ENCODE peak calls at places on chromosomes 2 and 18, in five cellular contexts. O, N, S, B and R are unnamed samples.

GRCh38 chr2:105522645-105523044 is 123.8 kb upstream of the FHL2 start:
- DNase-seq in O (no peak), N (peak), B (no peak), S (no peak), R (no peak)

GRCh38 chr18:59696311-59697235 is 650 bp downstream of the CCBE1 start:
- DNase-seq in B (no peak), O (peak), S (no peak), N (no peak), R (no peak)

GRCh38 chr2:15708161-15708560 is 116.5 kb downstream of the DDX1 start:
- DNase-seq in S (no peak), O (no peak), B (no peak), N (no peak), R (no peak)

GRCh38 chr2:2831656-2832055 is 500.6 kb upstream of the MYT1L start:
- DNase-seq in N (no peak), O (no peak), B (no peak), S (no peak), R (no peak)

GRCh38 chr2:10547011-10547410 is 98.9 kb upstream of the ODC1 start:
- DNase-seq in B (no peak), O (no peak), S (no peak), N (no peak), R (no peak)

GRCh38 chr2:105403785-105404698 is 5.2 kb upstream of the FHL2 start:
- DNase-seq in B (no peak), S (no peak), O (peak), N (no peak), R (peak)

GRCh38 chr2:240289701-240290431 is 145.6 kb upstream of the GPC1 start:
- DNase-seq in B (no peak), N (no peak), S (no peak), O (no peak), R (no peak)

GRCh38 chr18:69239849-69240248 is 160.8 kb upstream of the DOK6 start:
- DNase-seq in O (no peak), S (no peak), N (no peak), B (no peak), R (no peak)

GRCh38 chr2:190637331-190637734 is 11.6 kb upstream of the NAB1 start:
- DNase-seq in O (peak), B (no peak), N (no peak), S (no peak), R (no peak)

GRCh38 chr2:201414099-201415023 is 36.9 kb downstream of the TRAK2 start:
- DNase-seq in N (no peak), B (no peak), O (no peak), S (no peak), R (no peak)

GRCh38 chr18:48786621-48787522 is 163.9 kb downstream of the SMAD7 start:
- DNase-seq in O (no peak), N (no peak), B (no peak), S (no peak), R (no peak)

GRCh38 chr2:239098288-239098970 is 250.5 kb downstream of the TWIST2 start:
- DNase-seq in O (no peak), S (no peak), N (no peak), B (no peak), R (no peak)

GRCh38 chr2:212548459-212548815 is 9.8 kb upstream of the ERBB4 start:
- DNase-seq in N (peak), O (peak), B (no peak), S (no peak), R (no peak)

GRCh38 chr2:70984576-70985282 is 6.3 kb downstream of the ANKRD53 start:
- DNase-seq in O (peak), S (no peak), B (peak), N (no peak), R (peak)

GRCh38 chr2:53438056-53438455 is 329.5 kb upstream of the CHAC2 start:
- DNase-seq in B (no peak), O (no peak), N (no peak), S (no peak), R (no peak)

GRCh38 chr18:40293311-40293710 is 1661.7 kb upstream of the PIK3C3 start:
- DNase-seq in S (no peak), B (no peak), O (no peak), N (no peak), R (no peak)

GRCh38 chr18:59881728-59882685 is 17.8 kb upstream of the PMAIP1 start:
- DNase-seq in B (no peak), O (peak), S (no peak), N (peak), R (peak)

GRCh38 chr2:218028562-218029348 is 26.0 kb upstream of the TNS1 start:
- DNase-seq in B (peak), O (no peak), S (no peak), N (no peak), R (no peak)

GRCh38 chr2:221124542-221125235 is 447.4 kb downstream of the EPHA4 start:
- DNase-seq in B (no peak), O (no peak), S (no peak), N (no peak), R (no peak)

GRCh38 chr2:112691761-112692370 is 29.0 kb upstream of the NT5DC4 start:
- DNase-seq in S (no peak), B (no peak), O (peak), N (no peak), R (no peak)

GRCh38 chr2:25606892-25607291 is 66.5 kb downstream of the DTNB start:
- DNase-seq in O (peak), B (no peak), N (peak), S (no peak), R (peak)

GRCh38 chr2:207711750-207712487 is 479 bp downstream of the CCNYL1 start:
- DNase-seq in B (peak), N (no peak), O (no peak), S (no peak), R (no peak)
- TF ChIP-seq POLR2A in B (no peak), N (no peak), O (no peak), S (no peak), R (no peak)

GRCh38 chr2:37671013-37671815 is at the start of gene CDC42EP3:
- DNase-seq in S (peak), O (peak), B (peak), N (no peak), R (peak)
- TF ChIP-seq POLR2A in S (peak), O (peak), B (peak), N (no peak), R (no peak)

DNA sequence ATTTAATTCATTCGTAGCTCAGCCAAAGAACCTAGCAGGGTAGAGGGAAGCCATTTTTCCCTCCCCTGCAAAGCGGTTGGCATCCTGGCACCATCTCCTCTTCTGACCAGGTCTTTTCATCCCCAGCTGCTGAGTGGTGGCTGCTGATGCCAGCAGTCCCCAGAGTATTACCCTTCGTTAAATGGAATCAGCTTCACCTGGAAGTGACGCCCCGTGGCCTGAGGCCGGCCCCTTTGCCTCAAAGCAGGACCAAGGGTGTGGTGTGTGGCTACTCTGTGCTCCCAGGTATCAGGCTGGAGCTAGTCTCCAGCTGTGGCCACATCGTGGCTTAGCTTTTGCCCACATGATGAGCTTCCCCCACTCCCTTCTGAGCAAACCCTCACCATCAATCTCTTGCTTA is 12.3 kb upstream of the SP100 start:
- DNase-seq in B (no peak), N (no peak), O (no peak), S (no peak), R (no peak)
- TF ChIP-seq POLR2A in B (no peak), N (no peak), O (no peak), S (no peak), R (no peak)

DNA sequence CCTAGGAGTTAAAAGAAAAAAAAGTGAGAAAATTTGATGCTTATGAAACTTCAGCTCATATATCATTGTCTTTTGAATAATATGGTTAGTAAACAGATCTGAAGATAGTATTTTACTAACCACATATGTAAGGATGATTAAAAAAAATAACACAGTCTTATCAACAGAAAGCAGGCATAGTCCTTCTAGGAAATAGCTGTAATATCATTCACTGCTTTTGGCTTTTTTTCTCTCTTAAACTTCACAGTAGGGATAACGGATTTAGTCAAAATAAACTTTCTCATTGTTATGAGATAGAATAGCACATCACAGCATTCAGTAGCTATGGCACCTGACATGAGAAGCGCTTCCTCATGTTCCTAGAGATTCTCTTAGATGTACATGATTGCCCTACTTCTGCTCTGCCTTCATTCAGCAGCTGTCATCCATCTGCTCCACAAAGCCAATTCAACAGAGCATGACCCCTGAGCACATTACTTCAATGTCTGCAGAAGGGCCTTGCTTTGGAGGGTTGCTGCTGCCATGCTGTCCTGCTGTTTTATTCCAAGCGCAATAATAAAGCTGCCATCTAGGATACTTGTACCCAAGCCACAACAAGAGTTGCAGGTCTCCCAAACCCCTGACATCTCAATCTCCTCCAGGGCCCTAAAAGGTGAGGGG is 67.0 kb downstream of the TTC21B start:
- DNase-seq in O (no peak), S (no peak), B (no peak), N (no peak), R (peak)
- TF ChIP-seq POLR2A in O (no peak), S (no peak), B (no peak), N (no peak), R (no peak)

GRCh38 chr2:108531674-108532055 is 2.6 kb upstream of the LIMS1 start:
- DNase-seq in N (no peak), B (no peak), S (no peak), O (no peak), R (no peak)

GRCh38 chr2:108536133-108536780 is 2.0 kb downstream of the LIMS1 start:
- DNase-seq in S (no peak), B (no peak), N (peak), O (peak), R (peak)

GRCh38 chr2:108534577-108535379 is 508 bp downstream of the LIMS1 start:
- DNase-seq in N (peak), O (peak), B (no peak), S (no peak), R (peak)

GRCh38 chr2:108535380-108535677 is 1.1 kb downstream of the LIMS1 start:
- DNase-seq in S (no peak), N (no peak), O (no peak), B (no peak), R (peak)

GRCh38 chr2:108533832-108534576 is at the start of gene LIMS1:
- DNase-seq in B (peak), O (peak), N (peak), S (peak), R (peak)
- TF ChIP-seq POLR2A in B (peak), O (peak), N (peak), S (peak), R (peak)

GRCh38 chr2:219168932-219169331 is 897 bp downstream of the SLC23A3 start:
- DNase-seq in N (no peak), B (no peak), O (no peak), S (no peak), R (no peak)

GRCh38 chr2:219169950-219170654 is at the start of gene SLC23A3:
- DNase-seq in B (no peak), O (no peak), N (no peak), S (no peak), R (no peak)

GRCh38 chr2:219172231-219173154 is 2.7 kb upstream of the SLC23A3 start:
- DNase-seq in B (no peak), O (no peak), S (no peak), N (no peak), R (no peak)

GRCh38 chr2:219173176-219173575 is 3.3 kb upstream of the SLC23A3 start:
- DNase-seq in B (no peak), N (no peak), S (no peak), O (no peak), R (no peak)

GRCh38 chr2:219171231-219171651 is 1.4 kb upstream of the SLC23A3 start:
- DNase-seq in S (peak), B (no peak), O (peak), N (peak), R (peak)
- TF ChIP-seq POLR2A in S (no peak), B (no peak), O (no peak), N (no peak), R (no peak)

GRCh38 chr18:7729858-7730257 is 162.7 kb downstream of the PTPRM start:
- DNase-seq in B (no peak), N (no peak), O (no peak), S (no peak), R (no peak)
- TF ChIP-seq POLR2A in B (no peak), N (no peak), O (no peak), S (no peak), R (no peak)

GRCh38 chr2:84778921-84779320 is 102.0 kb downstream of the TRABD2A start:
- DNase-seq in O (no peak), B (no peak), N (no peak), S (no peak), R (no peak)
- TF ChIP-seq POLR2A in O (no peak), B (no peak), N (no peak), S (no peak), R (no peak)